ENCODE peak calls at places on chromosomes 3 and 15, in four cellular contexts. One of them, this sample, is unnamed.

GRCh38 chr3:13157986-13158385 is 84.8 kb upstream of the IQSEC1 start:
- DNase-seq in activated T-cell treated with anti-CD3 and anti-CD28 coated beads for 1 hour: no peak
- DNase-seq in SK-MEL-5: no peak
- DNase-seq in fibroblast of lung: no peak
- DNase-seq in this sample: no peak

GRCh38 chr3:65318231-65318630 is 630.4 kb upstream of the ADAMTS9 start:
- DNase-seq in activated T-cell treated with anti-CD3 and anti-CD28 coated beads for 1 hour: no peak
- DNase-seq in SK-MEL-5: no peak
- DNase-seq in fibroblast of lung: no peak
- DNase-seq in this sample: no peak

GRCh38 chr15:79416876-79417275 is 15.3 kb upstream of the MINAR1 start:
- DNase-seq in activated T-cell treated with anti-CD3 and anti-CD28 coated beads for 1 hour: no peak
- DNase-seq in SK-MEL-5: no peak
- DNase-seq in fibroblast of lung: no peak
- DNase-seq in this sample: no peak

GRCh38 chr3:160413613-160414248 is 14.3 kb downstream of the SMC4 start:
- DNase-seq in activated T-cell treated with anti-CD3 and anti-CD28 coated beads for 1 hour: peak; percentile 45
- DNase-seq in SK-MEL-5: peak; percentile 85
- DNase-seq in fibroblast of lung: peak; percentile 91
- DNase-seq in this sample: peak; percentile 81

GRCh38 chr15:78979456-78980320 is 34.8 kb upstream of the CTSH start:
- DNase-seq in activated T-cell treated with anti-CD3 and anti-CD28 coated beads for 1 hour: no peak
- DNase-seq in SK-MEL-5: peak; percentile 96
- DNase-seq in fibroblast of lung: peak; percentile 81
- DNase-seq in this sample: peak; percentile 85

GRCh38 chr3:148226246-148226645 is 471.5 kb upstream of the AGTR1 start:
- DNase-seq in activated T-cell treated with anti-CD3 and anti-CD28 coated beads for 1 hour: no peak
- DNase-seq in SK-MEL-5: no peak
- DNase-seq in fibroblast of lung: no peak
- DNase-seq in this sample: no peak

GRCh38 chr15:39629376-39629775 is 48.5 kb downstream of the THBS1 start:
- DNase-seq in activated T-cell treated with anti-CD3 and anti-CD28 coated beads for 1 hour: peak; percentile 49
- DNase-seq in SK-MEL-5: no peak
- DNase-seq in fibroblast of lung: no peak
- DNase-seq in this sample: no peak

GRCh38 chr15:82850731-82851130 is 41.3 kb downstream of the WHAMM start:
- DNase-seq in activated T-cell treated with anti-CD3 and anti-CD28 coated beads for 1 hour: no peak
- DNase-seq in SK-MEL-5: no peak
- DNase-seq in fibroblast of lung: no peak
- DNase-seq in this sample: no peak

This sample was measured in A673.